ENCODE peak calls at places on chromosomes 12 and 14, in five cellular contexts. G is pancreas; J is activated CD8-positive, alpha-beta memory T cell treated with anti-CD3 and anti-CD28 coated beads, Interleukin-2, amount 10 ng/mL, durations not matched to agents 7 days and 5 days; Y is activated T-cell treated with anti-CD3 and anti-CD28 coated beads, Interleukin-2, amount 50 U/mL, for 72 hours; M is left cardiac atrium. D is an unnamed sample.

GRCh38 chr12:30997685-30998440 is 71.3 kb downstream of the TSPAN11 start:
- ATAC-seq in J (no peak), G (no peak), Y (no peak), M (no peak), D (no peak)

GRCh38 chr12:4286771-4287317 is 13.3 kb downstream of the CCND2 start:
- ATAC-seq in M (peak), Y (peak), G (no peak), J (no peak), D (no peak)

GRCh38 chr14:68373847-68374582 is 418.9 kb downstream of the ZFP36L1 start:
- ATAC-seq in M (no peak), Y (no peak), J (no peak), G (peak), D (no peak)

GRCh38 chr12:132286912-132287311 is 42.5 kb downstream of the GALNT9 start:
- ATAC-seq in Y (peak), G (no peak), J (no peak), M (no peak), D (no peak)

GRCh38 chr14:20748439-20748838 is 2.8 kb downstream of the EDDM3A start:
- ATAC-seq in G (no peak), J (no peak), Y (no peak), M (no peak), D (no peak)

GRCh38 chr14:40122978-40123648 is 690.9 kb upstream of the FBXO33 start:
- ATAC-seq in M (no peak), G (no peak), Y (no peak), J (no peak), D (no peak)

GRCh38 chr12:132945806-132946506 is 10.2 kb downstream of the ZNF605 start:
- ATAC-seq in Y (no peak), J (no peak), M (no peak), G (no peak), D (no peak)

GRCh38 chr12:51082561-51083139 is 746 bp downstream of the CSRNP2 start:
- ATAC-seq in J (no peak), G (peak), M (peak), Y (peak), D (peak)

GRCh38 chr12:127537070-127537469 is 729.9 kb upstream of the TMEM132C start:
- ATAC-seq in J (no peak), Y (no peak), G (no peak), M (no peak), D (no peak)

GRCh38 chr12:10664499-10664898 is 9.4 kb downstream of the STYK1 start:
- ATAC-seq in M (no peak), Y (no peak), J (no peak), G (no peak), D (no peak)

GRCh38 chr12:118356809-118357326 is 15.8 kb downstream of the TAOK3 start:
- ATAC-seq in Y (peak), J (no peak), G (peak), M (no peak), D (peak)

GRCh38 chr12:78229491-78230209 is 399.0 kb downstream of the NAV3 start:
- ATAC-seq in M (no peak), G (peak), J (no peak), Y (no peak), D (no peak)

GRCh38 chr12:70011353-70011752 is 186.3 kb downstream of the MYRFL start:
- ATAC-seq in M (no peak), Y (no peak), G (no peak), J (no peak), D (no peak)

GRCh38 chr12:48878548-48878947 is 12.9 kb upstream of the RND1 start:
- ATAC-seq in J (no peak), M (no peak), Y (no peak), G (no peak), D (no peak)

GRCh38 chr12:102954143-102954542 is 3.3 kb upstream of the ASCL1 start:
- ATAC-seq in J (peak), G (no peak), Y (peak), M (no peak), D (no peak)

GRCh38 chr14:85528080-85528881 is 1.7 kb upstream of the FLRT2 start:
- ATAC-seq in M (peak), G (peak), Y (no peak), J (no peak), D (no peak)

GRCh38 chr12:13067322-13067721 is 23.1 kb downstream of the FAM234B start:
- ATAC-seq in M (no peak), Y (peak), J (peak), G (no peak), D (no peak)

D was measured in gastroesophageal sphincter.